ENCODE peak calls at places on chromosome 4, in ten cellular contexts. One of them, this sample, is unnamed.

GRCh38 chr4:176274441-176274840 is 5.4 kb upstream of the ASB5 start:
- DNase-seq in BE2C: no peak
- DNase-seq in stimulated activated CD4-positive, alpha-beta T cell treated with anti-CD3 and anti-CD28 coated beads, Interleukin-4, amount 100 ng/mL, for 1 hour: no peak
- DNase-seq in heart right ventricle: no peak
- DNase-seq in DMS79 treated with DMSO at 0.1 percent for 48 hours: no peak
- DNase-seq in NCI-H1105: no peak
- DNase-seq in AG08396: peak; percentile 25
- DNase-seq in GM20000: no peak
- DNase-seq in amniotic epithelial cell: no peak
- DNase-seq in tibial nerve: no peak
- DNase-seq in this sample: no peak

GRCh38 chr4:18444286-18444685 is 422.7 kb upstream of the LCORL start:
- DNase-seq in BE2C: no peak
- DNase-seq in stimulated activated CD4-positive, alpha-beta T cell treated with anti-CD3 and anti-CD28 coated beads, Interleukin-4, amount 100 ng/mL, for 1 hour: no peak
- DNase-seq in heart right ventricle: no peak
- DNase-seq in DMS79 treated with DMSO at 0.1 percent for 48 hours: no peak
- DNase-seq in NCI-H1105: no peak
- DNase-seq in AG08396: no peak
- DNase-seq in GM20000: no peak
- DNase-seq in amniotic epithelial cell: no peak
- DNase-seq in tibial nerve: no peak
- DNase-seq in this sample: no peak

GRCh38 chr4:181957088-181957487 is 286.1 kb upstream of the TENM3 start:
- DNase-seq in BE2C: no peak
- DNase-seq in stimulated activated CD4-positive, alpha-beta T cell treated with anti-CD3 and anti-CD28 coated beads, Interleukin-4, amount 100 ng/mL, for 1 hour: no peak
- DNase-seq in heart right ventricle: no peak
- DNase-seq in DMS79 treated with DMSO at 0.1 percent for 48 hours: no peak
- DNase-seq in NCI-H1105: no peak
- DNase-seq in AG08396: peak; percentile 41
- DNase-seq in GM20000: no peak
- DNase-seq in amniotic epithelial cell: peak; percentile 78
- DNase-seq in tibial nerve: no peak
- DNase-seq in this sample: no peak

GRCh38 chr4:185837415-185838103 is 25.6 kb upstream of the SORBS2 start:
- DNase-seq in BE2C: no peak
- DNase-seq in stimulated activated CD4-positive, alpha-beta T cell treated with anti-CD3 and anti-CD28 coated beads, Interleukin-4, amount 100 ng/mL, for 1 hour: no peak
- DNase-seq in heart right ventricle: no peak
- DNase-seq in DMS79 treated with DMSO at 0.1 percent for 48 hours: no peak
- DNase-seq in NCI-H1105: no peak
- DNase-seq in AG08396: no peak
- DNase-seq in GM20000: no peak
- DNase-seq in amniotic epithelial cell: no peak
- DNase-seq in tibial nerve: no peak
- DNase-seq in this sample: no peak

GRCh38 chr4:81469774-81470455 is 1.8 kb downstream of the RASGEF1B start:
- DNase-seq in BE2C: no peak
- DNase-seq in stimulated activated CD4-positive, alpha-beta T cell treated with anti-CD3 and anti-CD28 coated beads, Interleukin-4, amount 100 ng/mL, for 1 hour: no peak
- DNase-seq in heart right ventricle: no peak
- DNase-seq in DMS79 treated with DMSO at 0.1 percent for 48 hours: no peak
- DNase-seq in NCI-H1105: no peak
- DNase-seq in AG08396: no peak
- DNase-seq in GM20000: no peak
- DNase-seq in amniotic epithelial cell: no peak
- DNase-seq in tibial nerve: no peak
- DNase-seq in this sample: no peak

GRCh38 chr4:111031180-111031579 is 408.3 kb upstream of the PITX2 start:
- DNase-seq in BE2C: no peak
- DNase-seq in stimulated activated CD4-positive, alpha-beta T cell treated with anti-CD3 and anti-CD28 coated beads, Interleukin-4, amount 100 ng/mL, for 1 hour: no peak
- DNase-seq in heart right ventricle: no peak
- DNase-seq in DMS79 treated with DMSO at 0.1 percent for 48 hours: no peak
- DNase-seq in NCI-H1105: no peak
- DNase-seq in AG08396: no peak
- DNase-seq in GM20000: no peak
- DNase-seq in amniotic epithelial cell: peak; percentile 17
- DNase-seq in tibial nerve: no peak
- DNase-seq in this sample: no peak

GRCh38 chr4:109434007-109434792 is 585 bp downstream of the SEC24B start:
- DNase-seq in BE2C: peak; percentile 42
- DNase-seq in stimulated activated CD4-positive, alpha-beta T cell treated with anti-CD3 and anti-CD28 coated beads, Interleukin-4, amount 100 ng/mL, for 1 hour: peak; percentile 16
- DNase-seq in heart right ventricle: peak; percentile 28
- DNase-seq in DMS79 treated with DMSO at 0.1 percent for 48 hours: no peak
- DNase-seq in NCI-H1105: no peak
- DNase-seq in AG08396: peak; percentile 44
- DNase-seq in GM20000: peak; percentile 20
- DNase-seq in amniotic epithelial cell: peak; percentile 19
- DNase-seq in tibial nerve: peak; percentile 16
- DNase-seq in this sample: peak; percentile 14

GRCh38 chr4:46937493-46937892 is 28.4 kb upstream of the COX7B2 start:
- DNase-seq in BE2C: no peak
- DNase-seq in stimulated activated CD4-positive, alpha-beta T cell treated with anti-CD3 and anti-CD28 coated beads, Interleukin-4, amount 100 ng/mL, for 1 hour: no peak
- DNase-seq in heart right ventricle: no peak
- DNase-seq in DMS79 treated with DMSO at 0.1 percent for 48 hours: no peak
- DNase-seq in NCI-H1105: no peak
- DNase-seq in AG08396: no peak
- DNase-seq in GM20000: peak; percentile 3
- DNase-seq in amniotic epithelial cell: peak; percentile 21
- DNase-seq in tibial nerve: no peak
- DNase-seq in this sample: no peak

GRCh38 chr4:81946996-81947395 is 426.8 kb downstream of the HNRNPD start:
- DNase-seq in BE2C: no peak
- DNase-seq in stimulated activated CD4-positive, alpha-beta T cell treated with anti-CD3 and anti-CD28 coated beads, Interleukin-4, amount 100 ng/mL, for 1 hour: no peak
- DNase-seq in heart right ventricle: no peak
- DNase-seq in DMS79 treated with DMSO at 0.1 percent for 48 hours: no peak
- DNase-seq in NCI-H1105: no peak
- DNase-seq in AG08396: no peak
- DNase-seq in GM20000: no peak
- DNase-seq in amniotic epithelial cell: no peak
- DNase-seq in tibial nerve: no peak
- DNase-seq in this sample: no peak